ENCODE peak calls at places on chromosome 5, in ten cellular contexts. E, V, N, B, S, P, I, Q, D and X are unnamed samples.

GRCh38 chr5:141618804-141619554 is at the start of gene DIAPH1:
- DNase-seq in E (peak; percentile 96), V (peak; percentile 98), N (peak; percentile 98), B (peak; percentile 96), S (peak; percentile 85), P (peak; percentile 100), I (peak; percentile 76), Q (peak; percentile 97), D (peak; percentile 99), X (peak; percentile 85)

GRCh38 chr5:72242796-72243475 is 77.1 kb downstream of the MRPS27 start:
- DNase-seq in E (no peak), V (no peak), N (no peak), B (no peak), S (no peak), P (no peak), I (no peak), Q (no peak), D (no peak), X (no peak)

GRCh38 chr5:178307266-178308045 is 74.9 kb upstream of the PHYKPL start:
- DNase-seq in E (no peak), V (no peak), N (no peak), B (no peak), S (no peak), P (no peak), I (no peak), Q (no peak), D (no peak), X (no peak)

GRCh38 chr5:174608631-174609097 is 115.7 kb upstream of the MSX2 start:
- DNase-seq in E (no peak), V (no peak), N (peak; percentile 49), B (peak; percentile 6), S (no peak), P (no peak), I (peak; percentile 30), Q (no peak), D (peak; percentile 78), X (no peak)

GRCh38 chr5:156396063-156396829 is 69.3 kb downstream of the SGCD start:
- DNase-seq in E (no peak), V (no peak), N (no peak), B (no peak), S (no peak), P (peak; percentile 13), I (no peak), Q (no peak), D (no peak), X (no peak)

GRCh38 chr5:176181271-176181855 is 56.9 kb upstream of the SIMC1 start:
- DNase-seq in E (no peak), V (no peak), N (no peak), B (no peak), S (no peak), P (no peak), I (no peak), Q (no peak), D (no peak), X (no peak)

GRCh38 chr5:154302181-154302580 is 111.6 kb downstream of the GALNT10 start:
- DNase-seq in E (no peak), V (no peak), N (no peak), B (peak; percentile 69), S (no peak), P (no peak), I (peak; percentile 63), Q (no peak), D (no peak), X (no peak)

GRCh38 chr5:33240552-33240951 is 200.2 kb upstream of the TARS1 start:
- DNase-seq in E (no peak), V (no peak), N (no peak), B (no peak), S (no peak), P (no peak), I (no peak), Q (no peak), D (no peak), X (no peak)

GRCh38 chr5:126448720-126449119 is 25.5 kb downstream of the GRAMD2B start:
- DNase-seq in E (no peak), V (no peak), N (no peak), B (no peak), S (no peak), P (no peak), I (no peak), Q (no peak), D (no peak), X (no peak)

GRCh38 chr5:142737169-142737568 is 33.0 kb upstream of the ARHGAP26 start:
- DNase-seq in E (no peak), V (no peak), N (no peak), B (no peak), S (no peak), P (no peak), I (no peak), Q (no peak), D (no peak), X (no peak)

GRCh38 chr5:36759117-36759516 is 117.5 kb upstream of the NIPBL start:
- DNase-seq in E (no peak), V (no peak), N (no peak), B (no peak), S (no peak), P (no peak), I (no peak), Q (no peak), D (no peak), X (no peak)

GRCh38 chr5:141393267-141393666 is 834 bp downstream of the PCDHGA8 start:
- DNase-seq in E (no peak), V (no peak), N (no peak), B (no peak), S (no peak), P (no peak), I (no peak), Q (no peak), D (no peak), X (no peak)

GRCh38 chr5:54066433-54066832 is 243.9 kb downstream of the ARL15 start:
- DNase-seq in E (no peak), V (no peak), N (no peak), B (no peak), S (no peak), P (no peak), I (no peak), Q (no peak), D (no peak), X (no peak)

GRCh38 chr5:155049569-155050383 is 36.2 kb downstream of the KIF4B start:
- DNase-seq in E (no peak), V (no peak), N (no peak), B (no peak), S (no peak), P (peak; percentile 42), I (no peak), Q (no peak), D (no peak), X (no peak)

GRCh38 chr5:94691270-94691669 is 72.8 kb downstream of the SLF1 start:
- DNase-seq in E (no peak), V (no peak), N (no peak), B (no peak), S (no peak), P (no peak), I (no peak), Q (no peak), D (no peak), X (no peak)

GRCh38 chr5:145697251-145698016 is 137.7 kb downstream of the PRELID2 start:
- DNase-seq in E (no peak), V (no peak), N (peak; percentile 42), B (no peak), S (peak; percentile 19), P (peak; percentile 19), I (no peak), Q (no peak), D (peak; percentile 20), X (no peak)

GRCh38 chr5:179268966-179269693 is 76.1 kb downstream of the ADAMTS2 start:
- DNase-seq in E (no peak), V (no peak), N (peak; percentile 9), B (no peak), S (no peak), P (no peak), I (peak; percentile 11), Q (no peak), D (no peak), X (no peak)

GRCh38 chr5:5512496-5512895 is 90.0 kb downstream of the ICE1 start:
- DNase-seq in E (no peak), V (no peak), N (no peak), B (no peak), S (no peak), P (no peak), I (no peak), Q (no peak), D (no peak), X (no peak)

GRCh38 chr5:139268364-139269202 is 25.0 kb upstream of the MATR3 start:
- DNase-seq in E (no peak), V (no peak), N (no peak), B (no peak), S (no peak), P (no peak), I (peak; percentile 62), Q (no peak), D (no peak), X (no peak)

GRCh38 chr5:170467000-170467707 is 36.7 kb upstream of the KCNIP1 start:
- DNase-seq in E (no peak), V (no peak), N (no peak), B (no peak), S (peak; percentile 49), P (peak; percentile 46), I (no peak), Q (no peak), D (peak; percentile 92), X (peak; percentile 83)
- H3K27ac ChIP-seq in E (peak overlapping the region; percentile 47), V (no peak overlapping the region), N (no peak overlapping the region), B (no peak overlapping the region), S (peak overlapping the region; percentile 77), P (no peak overlapping the region), I (no peak overlapping the region), Q (no peak overlapping the region), D (peak overlapping the region; percentile 78), X (peak overlapping the region; percentile 79)

GRCh38 chr5:665956-666711 is 27.0 kb downstream of the TPPP start:
- DNase-seq in E (no peak), V (no peak), N (no peak), B (no peak), S (no peak), P (no peak), I (no peak), Q (no peak), D (no peak), X (no peak)
- H3K27ac ChIP-seq in E (no peak overlapping the region), V (no peak overlapping the region), N (no peak overlapping the region), B (no peak overlapping the region), S (no peak overlapping the region), P (no peak overlapping the region), I (peak overlapping the region; percentile 87), Q (no peak overlapping the region), D (peak overlapping the region; percentile 46), X (no peak overlapping the region)

GRCh38 chr5:91090995-91091394 is 292.1 kb downstream of the ARRDC3 start:
- DNase-seq in E (no peak), V (no peak), N (no peak), B (no peak), S (no peak), P (no peak), I (no peak), Q (no peak), D (no peak), X (no peak)
- H3K27ac ChIP-seq in E (no peak overlapping the region), V (no peak overlapping the region), N (no peak overlapping the region), B (no peak overlapping the region), S (no peak overlapping the region), P (no peak overlapping the region), I (no peak overlapping the region), Q (no peak overlapping the region), D (no peak overlapping the region), X (no peak overlapping the region)

DNA sequence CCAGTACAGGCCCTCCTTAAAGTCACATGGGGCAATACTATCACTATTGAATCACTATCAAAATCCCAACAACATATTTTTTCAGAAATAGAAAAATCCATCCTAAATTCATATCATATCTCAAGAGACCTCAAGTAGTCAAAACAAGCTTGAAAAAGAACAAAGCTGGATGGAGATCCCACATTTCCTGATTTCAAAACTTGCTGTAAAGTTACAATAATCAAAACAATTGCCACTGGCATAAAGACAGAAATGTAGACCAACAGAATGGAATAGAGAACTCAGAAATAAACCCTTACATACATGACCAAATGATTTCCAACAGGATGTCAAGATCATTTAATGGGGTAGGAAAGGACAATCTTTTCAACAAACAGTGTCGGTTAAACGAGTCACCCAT is 41.3 kb upstream of the CDKN2AIPNL start:
- DNase-seq in E (no peak), V (no peak), N (no peak), B (no peak), S (no peak), P (no peak), I (no peak), Q (no peak), D (no peak), X (no peak)
- H3K27ac ChIP-seq in E (no peak overlapping the region), V (no peak overlapping the region), N (no peak overlapping the region), B (no peak overlapping the region), S (no peak overlapping the region), P (no peak overlapping the region), I (no peak overlapping the region), Q (no peak overlapping the region), D (no peak overlapping the region), X (no peak overlapping the region)